ENCODE peak calls at places on chromosomes 4 and X, in seven cellular contexts. T is endothelial cell of umbilical vein, G is neuronal stem cell, M is SK-N-SH, E is fibroblast of lung, U is IMR-90, H is GM23338. N is an unnamed sample.

GRCh38 chr4:152257601-152258066 is 278.3 kb downstream of the FBXW7 start:
- DNase-seq in E (peak), T (peak), M (no peak), H (peak), G (peak), U (peak), N (no peak)

GRCh38 chr4:181822005-181822375 is 421.2 kb upstream of the TENM3 start:
- DNase-seq in M (peak), T (no peak), E (peak), U (no peak), H (no peak), G (no peak), N (no peak)

GRCh38 chr4:113847710-113848109 is 86.2 kb upstream of the CAMK2D start:
- DNase-seq in T (no peak), M (no peak), G (no peak), H (no peak), E (no peak), U (no peak), N (no peak)

GRCh38 chr4:37682701-37683401 is 3.3 kb downstream of the RELL1 start:
- DNase-seq in G (no peak), T (peak), H (no peak), E (no peak), U (no peak), M (no peak), N (peak)

GRCh38 chrX:10119399-10119990 is 37.3 kb upstream of the CLCN4 start:
- DNase-seq in M (peak), U (peak), T (peak), H (peak), G (peak), E (peak), N (peak)

GRCh38 chr4:26197018-26197779 is 123.6 kb upstream of the RBPJ start:
- DNase-seq in G (no peak), H (no peak), T (no peak), E (peak), M (no peak), U (peak), N (no peak)

GRCh38 chr4:139144161-139144859 is 32.7 kb downstream of the ELF2 start:
- DNase-seq in U (peak), T (no peak), H (peak), E (peak), M (no peak), G (no peak), N (peak)

GRCh38 chrX:111854778-111855490 is 21.0 kb upstream of the TRPC5OS start:
- DNase-seq in G (no peak), H (peak), U (peak), T (no peak), E (no peak), M (peak), N (peak)

GRCh38 chrX:153777261-153778090 is 3.4 kb upstream of the SRPK3 start:
- DNase-seq in T (no peak), M (peak), U (no peak), E (no peak), G (no peak), H (no peak), N (no peak)

GRCh38 chrX:48910926-48911406 is 480 bp downstream of the SLC35A2 start:
- DNase-seq in M (no peak), U (peak), E (peak), H (no peak), G (no peak), T (no peak), N (no peak)

GRCh38 chrX:9847071-9847470 is 60.8 kb downstream of the SHROOM2 start:
- DNase-seq in U (peak), M (no peak), T (peak), E (peak), H (no peak), G (no peak), N (peak)

GRCh38 chr4:74365761-74366160 is 816 bp downstream of the EREG start:
- DNase-seq in H (peak), G (peak), E (peak), U (no peak), M (peak), T (peak), N (peak)

GRCh38 chr4:24816797-24817196 is 21.4 kb downstream of the SOD3 start:
- DNase-seq in E (peak), G (no peak), T (no peak), U (no peak), M (no peak), H (no peak), N (no peak)

GRCh38 chr4:54101190-54102041 is 1.5 kb downstream of the GSX2 start:
- DNase-seq in U (no peak), H (peak), T (no peak), G (no peak), E (no peak), M (peak), N (no peak)

GRCh38 chrX:118459494-118459893 is 36.1 kb upstream of the DOCK11 start:
- DNase-seq in H (peak), G (peak), M (peak), E (peak), T (peak), U (peak), N (peak)

GRCh38 chrX:137032841-137033773 is 688 bp downstream of the GPR101 start:
- DNase-seq in G (no peak), U (no peak), T (no peak), H (peak), M (no peak), E (no peak), N (no peak)
- H3K4me2 ChIP-seq in G (peak), U (no peak), T (no peak), H (peak), M (peak), E (no peak), N (peak)

GRCh38 chrX:41301438-41301824 is 32.5 kb upstream of the DDX3X start:
- DNase-seq in M (no peak), U (no peak), E (no peak), G (no peak), T (no peak), H (no peak), N (no peak)

GRCh38 chrX:41304178-41304577 is 29.8 kb upstream of the DDX3X start:
- DNase-seq in G (no peak), M (no peak), T (no peak), U (no peak), E (no peak), H (no peak), N (no peak)

GRCh38 chrX:41303013-41303412 is 30.9 kb upstream of the DDX3X start:
- DNase-seq in H (no peak), U (no peak), T (no peak), G (no peak), M (no peak), E (peak), N (no peak)

GRCh38 chrX:41302293-41302868 is 31.6 kb upstream of the DDX3X start:
- DNase-seq in T (no peak), M (no peak), G (no peak), H (no peak), U (no peak), E (no peak), N (no peak)

DNA sequence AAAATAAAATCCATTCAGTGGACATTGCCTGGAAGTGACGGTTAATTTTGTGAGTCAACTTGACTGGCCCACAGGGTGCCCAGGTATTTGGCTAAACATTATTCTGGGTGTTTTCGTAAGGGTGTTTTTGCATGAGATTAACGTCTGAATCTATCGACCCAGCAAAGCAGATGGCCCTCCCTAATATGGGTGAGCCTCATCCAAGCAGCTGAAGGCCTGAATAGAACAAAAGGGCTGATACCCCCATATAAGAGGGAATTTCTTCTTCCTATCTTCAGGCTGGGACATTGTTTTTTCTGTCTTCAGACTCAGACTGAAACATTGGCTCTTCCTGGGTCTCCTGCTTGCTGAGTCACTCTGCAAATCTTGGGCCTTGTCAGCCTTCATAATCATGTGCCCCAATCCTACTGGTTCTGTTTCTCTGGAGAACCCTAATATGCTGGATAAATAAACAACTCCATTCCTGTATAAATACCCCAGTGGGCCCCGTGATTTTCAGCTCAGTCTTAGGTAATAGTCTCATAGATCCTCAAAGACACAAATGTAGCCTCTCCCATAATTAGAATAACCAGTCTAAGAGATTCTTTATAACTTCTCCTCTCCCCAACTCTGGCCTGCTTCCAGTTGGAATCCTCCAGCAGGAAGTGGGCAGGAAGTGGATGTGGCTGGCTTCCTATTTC is 33.1 kb upstream of the DDX3X start:
- DNase-seq in H (no peak), M (no peak), U (peak), T (peak), E (peak), G (no peak), N (no peak)
- H3K4me2 ChIP-seq in H (no peak), M (peak), U (peak), T (peak), E (no peak), G (no peak), N (no peak)

DNA sequence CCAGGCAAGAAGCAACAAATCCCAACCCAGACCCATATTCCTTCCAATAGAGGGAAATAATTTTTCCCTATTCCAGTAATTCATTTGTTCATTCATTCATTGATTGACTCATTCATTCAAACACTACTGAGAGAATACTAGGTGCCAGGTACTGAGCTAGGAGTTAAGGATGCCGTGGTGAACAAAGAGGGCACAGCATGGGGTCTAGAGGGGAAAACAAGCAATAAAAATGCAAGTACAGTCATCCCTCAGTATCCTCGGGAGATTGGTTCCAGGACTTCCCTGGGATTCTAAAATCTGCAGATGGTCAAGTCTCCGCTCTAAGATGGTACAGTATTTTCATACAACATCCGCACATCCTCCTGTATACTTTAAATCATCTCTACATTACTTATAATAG is 18.7 kb downstream of the RASGEF1B start:
- DNase-seq in U (no peak), H (peak), G (no peak), T (no peak), E (no peak), M (no peak), N (no peak)
- H3K4me2 ChIP-seq in U (no peak), H (no peak), G (no peak), T (no peak), E (no peak), M (no peak), N (no peak)

GRCh38 chr4:88010921-88011320 is 3.5 kb downstream of the PKD2 start:
- DNase-seq in H (no peak), M (no peak), G (no peak), T (peak), U (peak), E (peak), N (no peak)
- H3K4me2 ChIP-seq in H (peak), M (peak), G (no peak), T (peak), U (peak), E (peak), N (peak)

DNA sequence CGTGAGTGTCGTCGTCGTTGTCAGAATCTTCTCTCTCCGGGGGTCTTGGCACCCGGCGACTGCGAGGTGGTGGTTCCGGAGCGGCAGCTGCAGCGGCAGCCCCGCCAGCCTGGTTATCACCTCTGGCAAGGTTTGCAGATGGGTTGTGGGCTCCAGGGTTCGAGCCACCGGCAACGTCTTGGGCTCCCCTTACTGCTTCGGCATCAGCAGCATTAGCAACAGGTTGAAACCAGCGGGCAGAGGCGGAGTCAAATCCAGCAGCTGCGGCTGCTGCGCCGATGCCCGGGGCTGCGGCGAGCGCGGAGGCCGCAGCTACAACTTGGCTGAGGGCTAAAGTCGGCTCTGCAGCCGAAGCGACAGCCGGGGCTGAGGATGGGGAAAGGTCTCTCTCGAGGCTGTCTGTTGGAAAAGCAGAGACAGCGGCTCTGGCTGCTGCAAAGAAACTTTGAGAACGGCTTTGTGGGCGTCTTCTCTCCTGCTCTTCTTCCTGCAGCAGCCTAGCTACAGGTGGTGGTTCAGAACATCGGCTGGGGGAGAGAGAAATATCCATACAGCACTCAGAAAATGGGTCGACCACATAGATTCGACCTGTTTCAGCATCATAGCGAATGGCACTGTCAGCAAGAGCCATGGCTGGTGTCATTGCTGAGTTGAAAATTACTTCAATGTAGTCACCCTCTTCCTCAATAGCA is 3.6 kb downstream of the IRS4 start:
- DNase-seq in M (peak), H (peak), G (no peak), U (no peak), T (no peak), E (no peak), N (peak)
- H3K4me2 ChIP-seq in M (no peak), H (peak), G (peak), U (no peak), T (no peak), E (no peak), N (peak)

GRCh38 chrX:71269801-71270395 is 13.5 kb upstream of the NONO start:
- DNase-seq in G (no peak), T (no peak), E (no peak), U (no peak), M (no peak), H (no peak), N (no peak)
- H3K4me2 ChIP-seq in G (no peak), T (no peak), E (no peak), U (no peak), M (no peak), H (no peak), N (no peak)

GRCh38 chrX:25076941-25077500 is 61.3 kb upstream of the ARX start:
- DNase-seq in U (no peak), M (no peak), H (no peak), E (no peak), G (no peak), T (no peak), N (no peak)

GRCh38 chrX:25083661-25084060 is 67.9 kb upstream of the ARX start:
- DNase-seq in M (no peak), G (no peak), T (no peak), H (no peak), U (no peak), E (no peak), N (no peak)

GRCh38 chrX:25084446-25084845 is 68.7 kb upstream of the ARX start:
- DNase-seq in E (no peak), G (no peak), U (no peak), T (no peak), M (no peak), H (no peak), N (no peak)

DNA sequence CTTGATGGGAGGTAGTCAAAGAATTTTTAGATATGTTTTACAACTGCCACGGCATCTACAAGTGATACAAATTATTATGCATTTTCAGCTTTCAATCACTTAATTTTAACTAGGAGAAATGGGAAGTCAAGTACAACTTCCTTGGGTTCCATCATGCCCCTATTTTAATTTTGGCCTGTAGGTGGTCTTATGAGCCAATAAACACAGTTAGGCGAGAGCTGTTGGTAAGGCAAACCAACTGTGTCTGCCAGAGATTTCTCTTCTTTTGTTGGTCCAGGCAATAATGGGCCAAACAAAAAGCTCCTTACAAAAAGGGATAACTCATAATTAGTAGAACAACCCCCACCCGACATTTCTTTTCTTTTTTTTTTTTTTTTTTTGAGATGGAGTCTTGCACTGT is 63.3 kb upstream of the ARX start:
- DNase-seq in E (no peak), H (peak), M (no peak), T (no peak), U (no peak), G (no peak), N (no peak)
- H3K4me2 ChIP-seq in E (no peak), H (no peak), M (no peak), T (no peak), U (no peak), G (no peak), N (no peak)

GRCh38 chr4:163810757-163811156 is 316.3 kb downstream of the TMA16 start:
- DNase-seq in G (no peak), T (no peak), U (no peak), M (no peak), E (no peak), H (no peak), N (no peak)

GRCh38 chr4:163818673-163819072 is 324.2 kb downstream of the TMA16 start:
- DNase-seq in U (no peak), H (no peak), E (no peak), G (no peak), M (no peak), T (no peak), N (no peak)

GRCh38 chr4:163816494-163816893 is 322.0 kb downstream of the TMA16 start:
- DNase-seq in T (no peak), G (no peak), H (peak), E (no peak), M (no peak), U (no peak), N (no peak)

GRCh38 chr4:163815776-163816175 is 321.3 kb downstream of the TMA16 start:
- DNase-seq in G (no peak), U (no peak), E (no peak), T (no peak), H (no peak), M (no peak), N (no peak)
- H3K4me2 ChIP-seq in G (no peak), U (no peak), E (no peak), T (no peak), H (no peak), M (no peak), N (no peak)

N was measured in hepatocyte.